ENCODE peak calls at places on chromosomes 12 and 14, in eight cellular contexts. Q, N, R, T, L, P, W and B are unnamed samples.

GRCh38 chr14:89771251-89771650 is 183.3 kb downstream of the EFCAB11 start:
- DNase-seq in W (no peak), Q (no peak), L (no peak), N (no peak), P (no peak), R (no peak), T (no peak), B (no peak)

GRCh38 chr14:46885566-46885965 is 234.0 kb upstream of the RPL10L start:
- DNase-seq in P (no peak), T (no peak), N (no peak), Q (no peak), R (no peak), L (no peak), W (no peak), B (no peak)

GRCh38 chr14:87800216-87800615 is 192.8 kb downstream of the GALC start:
- DNase-seq in W (no peak), R (no peak), P (no peak), L (no peak), T (no peak), N (no peak), Q (no peak), B (no peak)

GRCh38 chr14:53955234-53955556 is 1.4 kb downstream of the BMP4 start:
- DNase-seq in R (no peak), L (no peak), W (no peak), T (no peak), P (no peak), N (no peak), Q (no peak), B (no peak)

GRCh38 chr12:3364226-3364625 is 126.8 kb upstream of the PRMT8 start:
- DNase-seq in R (no peak), L (no peak), W (no peak), P (no peak), Q (no peak), N (no peak), T (no peak), B (no peak)

GRCh38 chr12:92193846-92194245 is 48.2 kb upstream of the BTG1 start:
- DNase-seq in L (no peak), T (no peak), N (no peak), P (no peak), W (no peak), R (no peak), Q (no peak), B (no peak)

GRCh38 chr14:71932229-71932951 is at the start of gene RGS6:
- DNase-seq in W (peak; percentile 34), L (peak; percentile 12), Q (no peak), P (no peak), R (peak; percentile 43), T (no peak), N (peak; percentile 4), B (no peak)

GRCh38 chr14:79278798-79279644 is 932.3 kb downstream of the DIO2 start:
- DNase-seq in P (no peak), R (no peak), L (peak; percentile 82), T (peak; percentile 82), W (peak; percentile 48), Q (peak; percentile 52), N (peak; percentile 92), B (peak; percentile 32)

GRCh38 chr14:56002876-56003625 is 115.2 kb upstream of the PELI2 start:
- DNase-seq in T (no peak), L (no peak), P (peak; percentile 9), N (no peak), W (no peak), R (no peak), Q (no peak), B (no peak)

GRCh38 chr12:109627633-109628032 is 54.0 kb downstream of the MVK start:
- DNase-seq in T (no peak), Q (no peak), P (no peak), R (no peak), N (no peak), L (no peak), W (no peak), B (no peak)

GRCh38 chr12:14366211-14366762 is 805 bp downstream of the ATF7IP start:
- DNase-seq in L (no peak), T (no peak), N (peak; percentile 5), P (no peak), Q (no peak), R (no peak), W (no peak), B (no peak)

GRCh38 chr12:19972325-19973288 is 395.7 kb upstream of the PDE3A start:
- DNase-seq in R (no peak), N (no peak), T (no peak), L (no peak), Q (no peak), W (no peak), P (no peak), B (no peak)

GRCh38 chr12:12859690-12860089 is 31.7 kb upstream of the GPRC5A start:
- DNase-seq in L (no peak), W (no peak), T (no peak), Q (no peak), R (no peak), P (no peak), N (no peak), B (no peak)

GRCh38 chr14:74875941-74876913 is at the start of gene PROX2:
- DNase-seq in N (no peak), R (no peak), W (no peak), T (no peak), P (peak; percentile 11), L (no peak), Q (no peak), B (no peak)

GRCh38 chr12:68400231-68400829 is 68.2 kb upstream of the MDM1 start:
- DNase-seq in N (no peak), W (no peak), Q (no peak), L (no peak), R (no peak), P (no peak), T (no peak), B (no peak)

GRCh38 chr14:26204954-26205479 is 392.8 kb downstream of the NOVA1 start:
- DNase-seq in W (peak; percentile 39), T (peak; percentile 69), P (no peak), N (peak; percentile 8), Q (peak; percentile 26), R (no peak), L (peak; percentile 18), B (peak; percentile 24)

GRCh38 chr12:9634177-9634803 is 26.6 kb upstream of the KLRB1 start:
- DNase-seq in W (no peak), R (no peak), Q (no peak), L (peak; percentile 73), T (no peak), P (peak; percentile 76), N (peak; percentile 60), B (peak; percentile 64)

GRCh38 chr12:68780731-68781130 is 27.2 kb upstream of the MDM2 start:
- DNase-seq in N (no peak), R (no peak), P (no peak), W (no peak), T (no peak), Q (no peak), L (no peak), B (no peak)

GRCh38 chr12:86373813-86374212 is 117.6 kb upstream of the MGAT4C start:
- DNase-seq in P (no peak), Q (no peak), R (no peak), T (no peak), N (no peak), W (no peak), L (no peak), B (no peak)

GRCh38 chr12:57027805-57028153 is 11.4 kb upstream of the TAC3 start:
- DNase-seq in T (no peak), W (no peak), P (no peak), N (no peak), R (no peak), Q (no peak), L (no peak), B (no peak)

GRCh38 chr12:21769311-21769710 is 5.2 kb downstream of the KCNJ8 start:
- DNase-seq in P (no peak), N (no peak), Q (no peak), R (no peak), L (no peak), W (no peak), T (no peak), B (no peak)

GRCh38 chr12:92759634-92760268 is 57.0 kb downstream of the PLEKHG7 start:
- DNase-seq in W (no peak), N (no peak), L (no peak), T (no peak), Q (no peak), R (peak; percentile 77), P (no peak), B (no peak)

GRCh38 chr14:103653802-103654201 is 24.8 kb downstream of the KLC1 start:
- DNase-seq in T (no peak), R (no peak), P (no peak), Q (peak; percentile 32), L (no peak), W (no peak), N (no peak), B (no peak)
- H3K4me3 ChIP-seq in T (no peak overlapping the region), R (no peak overlapping the region), P (no peak overlapping the region), Q (no peak overlapping the region), L (no peak overlapping the region), W (peak overlapping the region; percentile 20), N (no peak overlapping the region), B (no peak overlapping the region)

DNA sequence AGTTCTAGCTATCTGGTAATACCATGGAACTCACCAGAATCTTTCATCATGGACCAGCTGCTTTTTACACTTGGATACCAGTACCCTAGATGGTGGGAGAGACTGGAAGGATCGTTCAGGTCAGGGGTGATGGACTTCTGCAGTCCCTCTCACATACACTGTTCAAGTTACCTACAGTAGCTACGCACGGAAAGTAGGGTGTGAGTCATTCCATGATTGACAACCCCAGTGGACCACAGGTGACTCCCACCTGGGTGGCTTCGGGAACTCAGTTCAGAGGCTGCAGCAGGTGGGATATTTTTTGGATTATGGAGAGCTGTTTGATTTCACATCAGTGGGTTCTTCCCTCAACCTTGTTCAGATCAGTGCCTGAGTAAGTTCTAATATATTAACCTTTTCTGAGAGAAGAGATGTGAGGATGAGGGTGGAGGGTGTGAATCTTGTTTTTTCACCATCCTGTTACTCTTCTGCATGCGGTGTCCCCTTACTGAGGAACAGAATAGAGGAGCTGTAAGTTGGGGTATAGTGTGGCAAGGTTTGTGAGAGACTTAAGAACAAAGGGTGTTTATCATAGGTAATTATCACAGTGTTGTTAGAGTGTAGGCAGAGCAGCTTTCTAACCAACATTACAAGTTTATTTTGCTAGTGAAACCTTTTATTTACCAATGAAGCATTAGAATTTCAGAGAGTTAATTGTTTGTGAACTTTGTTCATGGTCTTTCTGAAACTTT is 39.6 kb downstream of the PRKCH start:
- DNase-seq in P (no peak), L (no peak), N (no peak), T (no peak), Q (no peak), R (no peak), W (no peak), B (no peak)
- H3K4me1 ChIP-seq in P (peaks cover 95% of the 10 kb centered on the region), L (no peaks in the 10 kb centered on the region), N (peaks cover 3% of the 10 kb centered on the region), T (no peaks in the 10 kb centered on the region), Q (peaks cover 15% of the 10 kb centered on the region), R (peaks cover 54% of the 10 kb centered on the region), W (peaks cover 48% of the 10 kb centered on the region), B (no peaks in the 10 kb centered on the region)

GRCh38 chr12:46395308-46395707 is 22.7 kb upstream of the SLC38A2 start:
- DNase-seq in W (no peak), P (no peak), Q (no peak), T (no peak), L (no peak), R (no peak), N (no peak), B (no peak)
- H3K4me3 ChIP-seq in W (no peak overlapping the region), P (no peak overlapping the region), Q (no peak overlapping the region), T (no peak overlapping the region), L (no peak overlapping the region), R (no peak overlapping the region), N (no peak overlapping the region), B (no peak overlapping the region)

DNA sequence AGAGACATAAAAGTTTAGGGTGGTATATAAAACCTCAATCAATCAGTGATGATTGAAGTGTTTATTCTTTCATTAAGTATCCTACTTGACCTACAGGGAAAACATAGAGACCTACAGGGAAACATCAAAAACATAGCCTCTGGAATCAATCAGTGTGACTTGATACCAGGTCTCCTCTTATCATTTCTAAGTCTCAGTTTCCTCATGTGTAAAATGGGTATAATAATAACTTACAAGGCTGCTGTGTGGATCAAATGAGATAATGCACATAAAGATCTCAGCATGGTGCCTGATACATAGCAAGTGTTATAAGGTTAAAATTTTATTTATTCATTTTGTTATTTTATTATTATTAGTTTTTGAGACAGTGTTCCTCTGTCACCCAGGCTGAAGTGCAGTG is 22.2 kb upstream of the GNPTAB start:
- DNase-seq in N (no peak), W (no peak), T (no peak), L (no peak), P (no peak), R (no peak), Q (no peak), B (no peak)
- H3K4me1 ChIP-seq in N (no peaks in the 10 kb centered on the region), W (no peaks in the 10 kb centered on the region), T (no peaks in the 10 kb centered on the region), L (peaks cover 6% of the 10 kb centered on the region), P (no peaks in the 10 kb centered on the region), R (peaks cover 13% of the 10 kb centered on the region), Q (no peaks in the 10 kb centered on the region), B (peaks cover 32% of the 10 kb centered on the region)